ENCODE peak calls at places on chromosomes 6 and 20, in four cellular contexts. D is brain microvascular endothelial cell, U is substantia nigra, H is progenitor cell of endocrine pancreas. T is an unnamed sample.

GRCh38 chr6:3423439-3424184 is 33.2 kb downstream of the SLC22A23 start:
- DNase-seq in D (no peak), U (no peak), H (no peak), T (no peak)

GRCh38 chr6:166050559-166050958 is 117.1 kb downstream of the TBXT start:
- DNase-seq in D (no peak), U (no peak), H (no peak), T (no peak)

GRCh38 chr6:170076466-170077165 is 214.3 kb downstream of the DLL1 start:
- DNase-seq in D (no peak), U (no peak), H (no peak), T (no peak)

GRCh38 chr6:110319843-110320242 is 38.3 kb downstream of the METTL24 start:
- DNase-seq in D (no peak), U (no peak), H (no peak), T (no peak)

GRCh38 chr20:40008177-40008576 is 680.9 kb downstream of the MAFB start:
- DNase-seq in D (no peak), U (no peak), H (no peak), T (no peak)

GRCh38 chr6:144697389-144697788 is 412.3 kb downstream of the UTRN start:
- DNase-seq in D (no peak), U (no peak), H (no peak), T (no peak)

GRCh38 chr6:138188278-138188923 is 26.7 kb downstream of the ARFGEF3 start:
- DNase-seq in D (no peak), U (peak), H (no peak), T (no peak)

GRCh38 chr20:44211177-44212039 is 837 bp upstream of the OSER1 start:
- DNase-seq in D (peak), U (no peak), H (no peak), T (no peak)

GRCh38 chr6:127120109-127120786 is 1.8 kb downstream of the RSPO3 start:
- DNase-seq in D (no peak), U (no peak), H (peak), T (no peak)

GRCh38 chr6:105087571-105088211 is 92.1 kb downstream of the POPDC3 start:
- DNase-seq in D (peak), U (no peak), H (no peak), T (peak)

GRCh38 chr20:17565164-17565845 is 4.6 kb upstream of the DSTN start:
- DNase-seq in D (no peak), U (no peak), H (no peak), T (no peak)

GRCh38 chr6:113860165-113860955 is 3.2 kb downstream of the MARCKS start:
- DNase-seq in D (no peak), U (no peak), H (peak), T (peak)

GRCh38 chr6:4521070-4521469 is 255.1 kb upstream of the CDYL start:
- DNase-seq in D (no peak), U (no peak), H (no peak), T (no peak)

GRCh38 chr6:141467881-141468280 is 664.8 kb upstream of the GJE1 start:
- DNase-seq in D (peak), U (no peak), H (no peak), T (no peak)

GRCh38 chr6:166046232-166046631 is 121.4 kb downstream of the TBXT start:
- DNase-seq in D (peak), U (no peak), H (no peak), T (peak)

GRCh38 chr6:116955773-116956172 is 78.7 kb downstream of the RFX6 start:
- DNase-seq in D (no peak), U (no peak), H (no peak), T (no peak)

GRCh38 chr6:72579865-72580264 is 42.0 kb upstream of the KCNQ5 start:
- DNase-seq in D (no peak), U (no peak), H (no peak), T (no peak)

GRCh38 chr20:62797671-62798532 is 1.6 kb downstream of the MRGBP start:
- DNase-seq in D (no peak), U (no peak), H (no peak), T (no peak)

GRCh38 chr20:6057704-6058103 is 3.8 kb upstream of the LRRN4 start:
- DNase-seq in D (no peak), U (no peak), H (no peak), T (no peak)

GRCh38 chr6:10582774-10583508 is 61.8 kb downstream of the GCNT2 start:
- DNase-seq in D (no peak), U (no peak), H (no peak), T (no peak)

GRCh38 chr6:78615430-78615904 is 251.9 kb upstream of the IRAK1BP1 start:
- DNase-seq in D (no peak), U (no peak), H (no peak), T (peak)

GRCh38 chr6:16657768-16658167 is 103.5 kb downstream of the ATXN1 start:
- DNase-seq in D (no peak), U (no peak), H (no peak), T (no peak)

GRCh38 chr20:21681932-21682318 is 23.5 kb upstream of the PAX1 start:
- DNase-seq in D (no peak), U (no peak), H (no peak), T (no peak)

GRCh38 chr20:41014557-41015088 is 14.0 kb upstream of the TOP1 start:
- DNase-seq in D (no peak), U (no peak), H (no peak), T (no peak)

GRCh38 chr20:40688129-40689099 is 622 bp downstream of the MAFB start:
- DNase-seq in D (no peak), U (no peak), H (no peak), T (peak)

GRCh38 chr6:37891072-37891471 is 71.5 kb downstream of the ZFAND3 start:
- DNase-seq in D (no peak), U (no peak), H (no peak), T (no peak)

GRCh38 chr20:3080939-3081388 is 3.6 kb downstream of the AVP start:
- DNase-seq in D (no peak), U (peak), H (no peak), T (no peak)

GRCh38 chr6:42257614-42258013 is 40.0 kb upstream of the MRPS10 start:
- DNase-seq in D (no peak), U (no peak), H (no peak), T (no peak)

GRCh38 chr6:26295691-26296555 is 69.1 kb upstream of the BTN3A2 start:
- DNase-seq in D (peak), U (no peak), H (no peak), T (no peak)

GRCh38 chr6:10662742-10663141 is 31.7 kb downstream of the C6orf52 start:
- DNase-seq in D (no peak), U (no peak), H (no peak), T (no peak)

GRCh38 chr6:31582230-31582601 is at the start of gene LTB:
- DNase-seq in D (no peak), U (no peak), H (no peak), T (no peak)

GRCh38 chr6:128606611-128607010 is 86.2 kb upstream of the PTPRK start:
- DNase-seq in D (no peak), U (no peak), H (no peak), T (no peak)

GRCh38 chr20:3423126-3423525 is 15.7 kb upstream of the DNAAF9 start:
- DNase-seq in D (no peak), U (no peak), H (no peak), T (no peak)

GRCh38 chr6:63352587-63353281 is 33.0 kb upstream of the LGSN start:
- DNase-seq in D (peak), U (no peak), H (no peak), T (peak)

GRCh38 chr6:167570460-167571400 is 245.8 kb downstream of the TTLL2 start:
- DNase-seq in D (no peak), U (no peak), H (no peak), T (no peak)

GRCh38 chr20:24769878-24770627 is 179.0 kb upstream of the CST7 start:
- DNase-seq in D (no peak), U (no peak), H (no peak), T (no peak)

GRCh38 chr20:15654208-15654649 is 919.0 kb downstream of the KIF16B start:
- DNase-seq in D (peak), U (peak), H (no peak), T (peak)

GRCh38 chr6:154500769-154501171 is 9.7 kb downstream of the CNKSR3 start:
- DNase-seq in D (no peak), U (peak), H (no peak), T (peak)